ENCODE peak calls at places on chromosomes 11 and 22, in six cellular contexts. A, P, S, F, D and C are unnamed samples.

GRCh38 chr11:72789493-72790131 is 4.2 kb downstream of the STARD10 start:
- DNase-seq in A (no peak), P (peak), S (no peak), F (peak), D (no peak), C (peak)

GRCh38 chr11:702731-703461 is 3.1 kb upstream of the EPS8L2 start:
- DNase-seq in A (no peak), P (peak), S (no peak), F (no peak), D (peak), C (peak)

GRCh38 chr22:35219012-35219411 is 38.3 kb upstream of the HMGXB4 start:
- DNase-seq in A (no peak), P (no peak), S (no peak), F (no peak), D (no peak), C (no peak)

GRCh38 chr11:27699242-27699925 is 871 bp downstream of the BDNF start:
- DNase-seq in A (no peak), P (no peak), S (no peak), F (no peak), D (no peak), C (no peak)

GRCh38 chr11:126158054-126158791 is 53.2 kb downstream of the RPUSD4 start:
- DNase-seq in A (no peak), P (no peak), S (no peak), F (no peak), D (no peak), C (no peak)

GRCh38 chr11:96313163-96313562 is 29.8 kb downstream of the MAML2 start:
- DNase-seq in A (no peak), P (no peak), S (no peak), F (no peak), D (no peak), C (no peak)

GRCh38 chr11:122703541-122704272 is 48.2 kb downstream of the UBASH3B start:
- DNase-seq in A (no peak), P (no peak), S (peak), F (no peak), D (no peak), C (no peak)

GRCh38 chr11:58573451-58574104 is 2.1 kb downstream of the LPXN start:
- DNase-seq in A (peak), P (peak), S (peak), F (peak), D (peak), C (no peak)

GRCh38 chr11:102886999-102887398 is 12.2 kb upstream of the MMP12 start:
- DNase-seq in A (no peak), P (no peak), S (no peak), F (no peak), D (no peak), C (no peak)

GRCh38 chr11:62142043-62142375 is 18.2 kb downstream of the INCENP start:
- DNase-seq in A (no peak), P (no peak), S (peak), F (peak), D (no peak), C (no peak)

GRCh38 chr11:121299417-121299816 is 6.8 kb downstream of the SC5D start:
- DNase-seq in A (no peak), P (no peak), S (no peak), F (no peak), D (no peak), C (no peak)

GRCh38 chr22:46737105-46737975 is 712 bp downstream of the CERK start:
- DNase-seq in A (peak), P (peak), S (peak), F (no peak), D (peak), C (no peak)

GRCh38 chr11:18253222-18253621 is 4.8 kb upstream of the SAA2 start:
- DNase-seq in A (no peak), P (no peak), S (no peak), F (no peak), D (no peak), C (no peak)

GRCh38 chr22:50085211-50085999 is at the start of gene MLC1:
- DNase-seq in A (no peak), P (no peak), S (no peak), F (no peak), D (no peak), C (no peak)

GRCh38 chr11:73334244-73335203 is 26.4 kb downstream of the ARHGEF17 start:
- DNase-seq in A (no peak), P (peak), S (no peak), F (peak), D (peak), C (peak)

GRCh38 chr11:68766786-68767185 is 15.5 kb upstream of the TESMIN start:
- DNase-seq in A (no peak), P (no peak), S (no peak), F (peak), D (no peak), C (no peak)

GRCh38 chr11:92380882-92381281 is 156.3 kb downstream of the FAT3 start:
- DNase-seq in A (no peak), P (no peak), S (no peak), F (no peak), D (no peak), C (no peak)

GRCh38 chr22:17872491-17872890 is 98.2 kb upstream of the BID start:
- DNase-seq in A (no peak), P (no peak), S (no peak), F (no peak), D (no peak), C (no peak)

GRCh38 chr22:49235463-49236300 is 592.0 kb downstream of the BRD1 start:
- DNase-seq in A (no peak), P (no peak), S (no peak), F (peak), D (peak), C (no peak)

GRCh38 chr11:11215944-11216343 is 137.1 kb downstream of the CSNK2A3 start:
- DNase-seq in A (no peak), P (no peak), S (no peak), F (no peak), D (no peak), C (no peak)

GRCh38 chr11:72522186-72522585 is 87.9 kb upstream of the CLPB start:
- DNase-seq in A (no peak), P (no peak), S (no peak), F (no peak), D (no peak), C (peak)

GRCh38 chr11:75631086-75631694 is 37.6 kb downstream of the MAP6 start:
- DNase-seq in A (no peak), P (no peak), S (no peak), F (no peak), D (no peak), C (no peak)

GRCh38 chr11:120307476-120307875 is 17.6 kb upstream of the TLCD5 start:
- DNase-seq in A (no peak), P (no peak), S (no peak), F (no peak), D (no peak), C (no peak)